ENCODE peak calls at places on chromosome 19, in ten cellular contexts. E is osteoblast; D is AG04450; L is Jurkat, Clone E6-1; B is SK-N-SH; H is A549; Y is tibial nerve; F is cardiac muscle cell; R is stomach; V is heart right ventricle. I is an unnamed sample.

GRCh38 chr19:57648336-57649003 is 15.5 kb downstream of the ZNF211 start:
- DNase-seq in B (peak), E (no peak), D (no peak), Y (no peak), R (no peak), L (peak), V (no peak), H (no peak), F (no peak), I (no peak)

GRCh38 chr19:29401712-29402421 is 123.9 kb upstream of the VSTM2B start:
- DNase-seq in Y (no peak), H (no peak), R (no peak), D (no peak), B (no peak), E (peak), F (no peak), V (no peak), L (no peak), I (no peak)

GRCh38 chr19:48896191-48896720 is 2.3 kb downstream of the TULP2 start:
- DNase-seq in R (no peak), F (peak), E (no peak), D (no peak), B (peak), L (no peak), H (no peak), Y (peak), V (peak), I (no peak)

GRCh38 chr19:38780443-38780842 is 7.1 kb upstream of the LGALS7 start:
- DNase-seq in H (no peak), R (no peak), D (no peak), Y (no peak), V (no peak), B (no peak), L (no peak), F (no peak), E (no peak), I (no peak)

GRCh38 chr19:45404557-45405434 is at the start of gene PPP1R13L:
- DNase-seq in R (peak), H (peak), F (peak), L (peak), D (no peak), B (peak), V (peak), Y (no peak), E (peak), I (peak)

GRCh38 chr19:47305309-47305751 is 4.3 kb upstream of the C5AR1 start:
- DNase-seq in H (peak), F (peak), V (peak), B (peak), Y (peak), L (peak), D (peak), R (peak), E (peak), I (peak)

GRCh38 chr19:9622531-9622930 is 1.5 kb upstream of the ZNF561 start:
- DNase-seq in V (no peak), B (no peak), Y (no peak), H (no peak), E (no peak), D (no peak), R (no peak), L (no peak), F (no peak), I (no peak)

GRCh38 chr19:8577247-8577646 is at the start of gene MYO1F:
- DNase-seq in D (no peak), F (no peak), E (no peak), H (no peak), B (no peak), Y (no peak), L (no peak), V (peak), R (peak), I (no peak)

GRCh38 chr19:19587776-19588175 is 30.7 kb downstream of the PBX4 start:
- DNase-seq in Y (no peak), E (peak), H (no peak), D (no peak), V (no peak), B (no peak), F (no peak), L (no peak), R (no peak), I (no peak)

GRCh38 chr19:29515233-29515619 is 10.6 kb upstream of the VSTM2B start:
- DNase-seq in R (no peak), L (no peak), D (no peak), H (no peak), E (no peak), F (no peak), B (no peak), Y (no peak), V (no peak), I (no peak)

GRCh38 chr19:3671680-3672574 is 28.3 kb downstream of the PIP5K1C start:
- DNase-seq in V (no peak), E (peak), H (no peak), F (peak), D (no peak), Y (no peak), B (no peak), L (no peak), R (no peak), I (no peak)

DNA sequence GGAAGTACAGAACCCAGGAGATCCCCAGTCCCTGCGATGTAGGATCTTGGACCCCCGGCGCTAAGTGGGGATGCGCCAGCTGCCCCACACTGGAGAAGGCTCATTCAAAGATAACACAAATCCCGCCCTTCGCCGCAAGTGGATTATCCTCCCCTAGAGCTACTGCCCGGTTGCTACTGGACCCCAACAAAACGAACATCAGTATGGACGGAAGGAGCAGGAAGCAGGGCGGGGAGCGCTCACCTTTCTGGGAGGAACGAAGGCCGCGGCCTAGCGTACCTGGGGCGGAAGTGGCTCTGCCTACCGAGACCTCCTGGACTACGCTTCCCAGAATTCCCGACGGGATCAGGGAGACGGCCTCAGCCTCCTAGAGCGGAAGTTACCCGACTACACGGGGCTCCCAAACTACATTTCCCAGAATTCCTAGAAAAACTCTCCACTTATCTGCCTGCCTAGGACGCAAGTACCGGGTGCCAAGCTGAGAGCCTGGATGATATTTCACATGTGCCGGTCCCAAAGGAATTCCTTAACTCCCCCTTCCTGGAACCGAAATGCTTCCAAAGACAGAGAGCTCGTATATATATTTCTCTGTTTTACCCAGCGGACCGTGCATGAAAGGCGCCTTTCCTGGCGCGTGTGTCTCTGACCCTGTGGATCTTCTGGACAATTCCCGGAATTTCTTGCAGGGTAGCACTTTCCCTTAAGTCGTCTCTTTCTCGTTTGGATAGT is at the start of gene ZNF112:
- DNase-seq in E (peak), F (peak), B (peak), R (peak), H (peak), L (no peak), Y (peak), V (peak), D (peak), I (peak)
- H3K4me3 ChIP-seq in E (peak), F (peak), B (peak), R (peak), H (peak), L (no peak), Y (peak), V (peak), D (peak), I (peak)

GRCh38 chr19:30854207-30854606 is 482.0 kb downstream of the ZNF536 start:
- DNase-seq in L (no peak), R (no peak), V (no peak), H (no peak), D (no peak), F (no peak), Y (no peak), E (no peak), B (no peak), I (no peak)
- H3K4me3 ChIP-seq in L (no peak), R (no peak), V (no peak), H (no peak), D (no peak), F (no peak), Y (no peak), E (no peak), B (no peak), I (no peak)

DNA sequence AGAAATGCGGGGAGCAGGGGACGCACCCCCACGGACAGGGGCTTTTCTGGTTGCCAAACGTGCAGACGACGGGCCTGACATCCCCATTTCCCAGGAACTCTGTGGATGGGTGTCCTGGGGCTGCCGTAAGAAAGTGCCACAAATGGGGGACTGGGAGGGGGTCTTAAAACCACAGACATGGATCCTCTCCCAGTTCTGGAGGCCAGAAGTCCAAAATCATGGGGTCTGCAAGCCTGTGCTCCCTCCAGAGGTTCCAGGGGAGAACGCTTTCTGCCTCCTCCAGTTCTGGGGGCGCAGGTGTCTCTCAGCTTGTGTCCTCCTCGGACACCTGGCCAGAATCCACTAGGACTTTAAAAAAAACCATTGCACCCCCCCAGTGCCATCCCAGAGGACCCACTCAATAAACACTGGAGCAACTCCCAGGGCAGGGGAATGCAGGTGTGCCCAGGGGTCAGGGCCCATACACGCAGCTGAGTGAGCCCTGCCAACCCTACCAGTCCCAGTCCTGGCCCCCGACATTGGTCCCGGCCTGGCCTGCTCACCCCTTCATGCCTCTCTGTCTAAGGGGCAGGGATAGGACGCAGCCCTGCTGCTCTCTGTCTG is 103.9 kb downstream of the GADD45B start:
- DNase-seq in F (no peak), Y (no peak), R (no peak), H (no peak), E (no peak), L (no peak), V (no peak), D (no peak), B (no peak), I (no peak)
- H3K4me3 ChIP-seq in F (no peak), Y (peak), R (peak), H (peak), E (peak), L (no peak), V (peak), D (peak), B (peak), I (peak)

DNA sequence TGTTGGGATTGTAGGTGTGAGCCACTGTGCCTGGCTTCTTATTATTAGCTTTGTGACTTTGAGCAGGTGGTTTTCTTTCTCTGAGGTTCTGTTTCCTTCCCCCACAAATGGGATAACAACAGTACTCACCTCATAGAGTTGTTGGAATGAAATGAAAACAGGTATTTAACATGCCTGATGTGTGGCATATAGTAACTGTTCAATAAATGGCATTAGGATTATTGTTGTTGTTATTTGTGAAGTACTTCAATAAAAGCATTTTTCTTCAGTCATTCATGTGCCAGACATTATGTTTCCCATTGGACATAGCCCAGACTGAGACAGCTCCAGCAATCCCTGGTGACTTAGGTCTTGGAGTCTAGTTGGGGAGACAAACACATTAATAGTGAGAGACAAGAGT is 1.5 kb downstream of the MEGF8 start:
- DNase-seq in B (no peak), D (no peak), F (no peak), Y (no peak), L (no peak), R (no peak), H (no peak), V (no peak), E (peak), I (no peak)
- H3K4me3 ChIP-seq in B (peak), D (peak), F (peak), Y (no peak), L (no peak), R (no peak), H (peak), V (no peak), E (no peak), I (no peak)

GRCh38 chr19:17500447-17501198 is 10.8 kb upstream of the PGLS start:
- DNase-seq in Y (no peak), D (no peak), B (no peak), F (no peak), L (no peak), H (no peak), V (no peak), R (no peak), E (peak), I (no peak)
- H3K4me3 ChIP-seq in Y (no peak), D (no peak), B (no peak), F (no peak), L (no peak), H (no peak), V (no peak), R (no peak), E (no peak), I (no peak)

DNA sequence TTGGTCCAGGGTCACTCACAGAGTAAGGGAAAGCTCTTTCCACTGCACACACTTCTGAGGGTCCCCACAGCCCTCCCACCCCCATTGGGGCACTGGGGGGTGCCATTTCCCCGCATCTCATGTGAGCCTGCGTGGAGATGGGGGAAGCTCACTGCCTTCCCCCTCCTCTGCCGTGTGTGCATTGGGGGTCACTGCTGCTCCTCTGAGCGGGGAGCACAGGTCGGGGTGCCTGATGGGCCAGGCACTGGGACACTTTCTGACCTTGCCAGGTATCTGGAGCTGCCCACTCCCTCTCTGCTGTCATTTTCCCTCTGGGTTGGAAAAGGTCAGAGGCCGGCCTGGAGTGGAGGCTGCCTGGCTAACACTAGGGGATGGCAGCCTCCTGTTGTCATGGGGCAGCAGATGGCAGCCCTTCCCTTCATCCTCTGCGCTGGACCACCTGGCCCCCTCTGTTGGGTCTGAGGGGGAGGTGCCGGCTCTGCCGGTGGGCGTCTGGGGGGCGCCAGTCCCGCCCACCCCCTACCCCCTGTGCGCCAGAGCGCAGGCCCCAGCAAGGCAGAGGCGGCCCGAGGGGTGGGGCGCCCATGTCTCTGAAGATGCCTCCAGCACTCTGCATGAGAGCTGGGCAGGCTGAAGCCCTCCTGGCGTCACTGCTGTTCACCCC is 9.1 kb downstream of the SSBP4 start:
- DNase-seq in R (no peak), B (no peak), F (no peak), H (no peak), D (no peak), V (no peak), E (peak), Y (no peak), L (no peak), I (no peak)
- H3K4me3 ChIP-seq in R (peak), B (no peak), F (peak), H (peak), D (no peak), V (no peak), E (peak), Y (no peak), L (peak), I (no peak)

DNA sequence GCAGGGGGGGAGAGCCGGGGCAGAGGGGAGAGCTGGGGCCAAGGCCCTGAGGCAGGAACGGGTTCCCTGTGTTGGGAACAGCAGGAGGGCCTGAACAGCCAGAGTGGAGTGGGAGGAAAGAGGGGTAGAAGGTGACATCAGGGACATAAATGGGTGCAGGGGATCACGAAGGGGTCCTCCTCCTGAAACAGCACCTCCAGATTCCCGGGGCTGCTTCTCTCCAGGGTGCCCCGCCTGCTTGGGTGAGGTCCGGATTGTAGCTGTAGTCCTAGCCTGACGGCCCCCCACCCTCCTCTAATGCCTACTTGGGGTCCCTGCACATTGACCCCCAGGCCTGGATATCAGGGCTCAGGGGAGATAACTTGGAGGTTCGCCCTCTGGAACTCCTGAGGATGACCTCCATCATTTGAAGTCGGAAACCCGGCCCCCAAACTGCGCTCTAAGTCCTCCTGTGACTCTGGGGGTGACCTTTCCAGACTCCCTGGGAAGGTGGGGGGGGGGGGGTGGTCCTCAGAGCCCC is 473 bp upstream of the SCN1B start:
- DNase-seq in D (no peak), E (peak), F (no peak), H (peak), L (no peak), Y (no peak), V (no peak), R (no peak), B (peak), I (no peak)
- H3K4me3 ChIP-seq in D (peak), E (peak), F (peak), H (peak), L (no peak), Y (peak), V (peak), R (peak), B (peak), I (peak)

DNA sequence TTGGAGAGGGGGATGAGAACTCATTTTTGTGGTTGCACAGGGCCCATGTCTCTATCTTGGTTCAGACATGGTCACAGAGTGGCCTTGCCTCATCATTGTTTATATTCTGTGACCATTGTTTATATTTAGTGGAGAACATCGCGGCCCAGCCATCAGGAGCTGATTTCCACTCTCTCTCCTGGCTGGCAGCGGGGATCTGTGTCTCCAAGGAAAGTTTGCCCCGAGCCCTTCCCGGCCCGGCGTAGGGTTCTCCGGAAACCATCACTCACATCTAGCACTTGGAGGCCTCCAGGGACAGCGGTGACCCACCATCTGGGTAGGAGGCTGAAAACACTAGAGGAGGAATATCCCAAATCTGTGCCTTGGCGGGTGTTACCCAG is 822 bp upstream of the ZNF358 start:
- DNase-seq in D (no peak), R (peak), V (no peak), L (no peak), B (no peak), E (no peak), Y (no peak), F (no peak), H (no peak), I (no peak)
- H3K4me3 ChIP-seq in D (peak), R (peak), V (no peak), L (no peak), B (peak), E (peak), Y (peak), F (no peak), H (no peak), I (no peak)

DNA sequence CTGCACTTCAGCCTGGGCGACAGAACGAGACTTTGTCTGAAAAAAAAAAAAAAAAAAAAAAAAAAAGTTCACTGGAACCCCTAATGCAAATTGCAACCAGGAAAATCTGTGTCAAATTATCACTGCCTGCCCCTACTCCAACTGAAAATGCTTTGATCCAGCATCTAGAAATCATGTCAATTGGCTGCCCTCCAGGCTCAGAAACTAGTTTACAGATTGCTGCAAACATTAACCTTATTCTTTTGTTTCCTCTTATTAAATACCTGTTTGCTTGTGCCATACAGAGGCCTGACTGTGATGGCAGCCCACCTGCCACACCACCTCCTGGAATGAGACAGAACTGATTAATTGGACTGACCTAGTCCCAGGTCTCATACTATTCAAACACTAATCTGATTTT is 18.6 kb upstream of the AKT2 start:
- DNase-seq in H (no peak), B (no peak), E (no peak), R (no peak), L (no peak), F (no peak), D (no peak), Y (no peak), V (no peak), I (no peak)
- H3K4me3 ChIP-seq in H (no peak), B (no peak), E (no peak), R (no peak), L (no peak), F (no peak), D (no peak), Y (no peak), V (no peak), I (no peak)

I was measured in astrocyte of the cerebellum.